ENCODE peak calls at places on chromosomes 5 and 9, in four cellular contexts. One of them, this sample, is unnamed.

GRCh38 chr5:39657943-39658342 is 233.2 kb upstream of the DAB2 start:
- DNase-seq in prostate gland: no peak
- DNase-seq in AG04450: no peak
- DNase-seq in astrocyte: peak
- DNase-seq in this sample: no peak

GRCh38 chr5:37717613-37718431 is 122.0 kb downstream of the GDNF start:
- DNase-seq in astrocyte: peak
- DNase-seq in AG04450: peak
- DNase-seq in prostate gland: peak
- DNase-seq in this sample: peak

GRCh38 chr9:91037511-91038482 is 236.2 kb downstream of the SYK start:
- DNase-seq in prostate gland: no peak
- DNase-seq in astrocyte: peak
- DNase-seq in AG04450: peak
- DNase-seq in this sample: peak

GRCh38 chr5:175253597-175253996 is 190.4 kb downstream of the DRD1 start:
- DNase-seq in prostate gland: no peak
- DNase-seq in AG04450: no peak
- DNase-seq in astrocyte: peak
- DNase-seq in this sample: peak

GRCh38 chr5:80254767-80255424 is 952 bp downstream of the SERINC5 start:
- DNase-seq in astrocyte: peak
- DNase-seq in prostate gland: peak
- DNase-seq in AG04450: no peak
- DNase-seq in this sample: peak

GRCh38 chr9:34343605-34344004 is 14.2 kb downstream of the NUDT2 start:
- DNase-seq in AG04450: no peak
- DNase-seq in prostate gland: no peak
- DNase-seq in astrocyte: no peak
- DNase-seq in this sample: no peak

GRCh38 chr9:22617156-22617555 is 170.5 kb downstream of the DMRTA1 start:
- DNase-seq in prostate gland: no peak
- DNase-seq in AG04450: no peak
- DNase-seq in astrocyte: no peak
- DNase-seq in this sample: no peak

GRCh38 chr5:69078921-69079537 is 14.8 kb upstream of the SLC30A5 start:
- DNase-seq in astrocyte: no peak
- DNase-seq in AG04450: no peak
- DNase-seq in prostate gland: no peak
- DNase-seq in this sample: no peak

GRCh38 chr9:7374966-7375650 is 424.5 kb downstream of the DMAC1 start:
- DNase-seq in astrocyte: no peak
- DNase-seq in AG04450: no peak
- DNase-seq in prostate gland: no peak
- DNase-seq in this sample: no peak

GRCh38 chr5:35857606-35858205 is 1.0 kb downstream of the IL7R start:
- DNase-seq in prostate gland: no peak
- DNase-seq in astrocyte: peak
- DNase-seq in AG04450: peak
- DNase-seq in this sample: peak

GRCh38 chr5:66653380-66653779 is 57.2 kb downstream of the MAST4 start:
- DNase-seq in prostate gland: no peak
- DNase-seq in astrocyte: peak
- DNase-seq in AG04450: no peak
- DNase-seq in this sample: peak

GRCh38 chr5:140114341-140115185 is 654 bp downstream of the PURA start:
- DNase-seq in prostate gland: peak
- DNase-seq in astrocyte: peak
- DNase-seq in AG04450: no peak
- DNase-seq in this sample: peak

GRCh38 chr5:94433393-94434149 is 184.8 kb downstream of the KIAA0825 start:
- DNase-seq in prostate gland: peak
- DNase-seq in astrocyte: peak
- DNase-seq in AG04450: peak
- DNase-seq in this sample: peak

GRCh38 chr9:107491081-107492053 is 1.8 kb upstream of the KLF4 start:
- DNase-seq in prostate gland: peak
- DNase-seq in astrocyte: no peak
- DNase-seq in AG04450: no peak
- DNase-seq in this sample: no peak

GRCh38 chr9:79256691-79257213 is 315.0 kb upstream of the TLE4 start:
- DNase-seq in astrocyte: peak
- DNase-seq in AG04450: no peak
- DNase-seq in prostate gland: no peak
- DNase-seq in this sample: peak

GRCh38 chr9:120875954-120876841 is 790 bp downstream of the PHF19 start:
- DNase-seq in astrocyte: peak
- DNase-seq in prostate gland: peak
- DNase-seq in AG04450: no peak
- DNase-seq in this sample: peak
- TF ChIP-seq CTCF in astrocyte: no peak
- TF ChIP-seq CTCF in prostate gland: no peak
- TF ChIP-seq CTCF in AG04450: peak
- TF ChIP-seq CTCF in this sample: peak

DNA sequence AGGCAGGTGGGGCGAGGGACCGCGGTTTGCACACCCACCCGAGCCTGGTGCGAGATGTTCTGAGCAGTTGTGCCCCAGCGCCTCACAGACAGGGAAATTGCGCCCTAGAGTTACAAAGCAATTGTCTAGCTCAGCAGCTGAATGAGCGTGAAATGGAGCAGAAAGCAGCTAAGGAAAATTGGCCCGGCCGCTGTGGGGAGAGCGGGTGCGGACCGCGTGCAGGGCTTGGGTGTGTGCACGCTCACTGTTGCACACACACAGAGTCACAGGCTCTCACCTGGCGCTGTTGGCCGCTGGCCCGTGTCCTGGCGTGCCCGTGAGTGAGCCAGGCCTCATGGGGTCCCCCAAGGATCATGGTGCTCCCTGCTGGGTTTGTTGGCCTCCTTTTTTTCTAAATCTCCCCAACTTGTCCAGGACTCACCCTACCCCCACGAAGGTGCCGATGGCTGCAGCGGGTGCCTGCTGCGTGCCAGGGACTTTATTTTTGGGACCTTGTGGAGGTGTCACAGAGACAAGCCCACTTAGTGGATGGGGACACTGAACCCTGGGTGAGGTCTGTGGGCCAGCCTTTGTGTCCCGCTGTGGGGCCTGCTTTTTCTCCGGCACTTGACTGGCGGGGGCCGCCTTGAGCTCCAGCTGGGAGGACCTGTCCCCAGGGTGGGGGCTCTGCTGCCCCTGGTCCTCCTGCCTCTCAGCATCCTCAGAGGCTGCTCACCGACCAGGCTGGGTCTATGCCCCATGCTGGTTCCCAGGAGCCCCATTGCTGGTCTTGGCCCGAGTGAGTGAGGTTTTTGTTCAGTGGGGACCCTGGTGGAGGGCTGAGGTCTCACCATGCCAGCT is 5.2 kb downstream of the RXRA start:
- DNase-seq in astrocyte: no peak
- DNase-seq in AG04450: no peak
- DNase-seq in prostate gland: no peak
- DNase-seq in this sample: no peak
- TF ChIP-seq CTCF in astrocyte: no peak
- TF ChIP-seq CTCF in AG04450: no peak
- TF ChIP-seq CTCF in prostate gland: no peak
- TF ChIP-seq CTCF in this sample: no peak

DNA sequence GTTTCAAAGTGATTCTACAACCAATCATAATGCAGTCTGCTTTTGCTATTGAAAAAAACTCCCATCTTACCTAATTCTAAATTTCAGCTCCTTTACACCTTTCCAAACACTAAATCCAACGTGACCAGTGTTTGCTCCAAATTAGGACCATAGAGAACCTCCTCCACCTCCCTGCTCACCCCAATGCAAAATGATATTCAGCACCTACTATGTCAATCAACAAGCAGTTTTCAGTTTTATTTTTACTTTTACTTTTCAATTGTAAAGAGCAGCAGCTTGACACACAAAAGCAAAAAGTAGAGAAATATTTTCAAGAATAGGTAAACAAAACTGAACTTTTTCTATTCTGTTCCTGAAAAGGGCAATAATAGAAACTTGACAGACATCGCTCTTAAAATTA is 3.4 kb downstream of the FAM13B start:
- DNase-seq in prostate gland: no peak
- DNase-seq in astrocyte: no peak
- DNase-seq in AG04450: no peak
- DNase-seq in this sample: no peak
- TF ChIP-seq CTCF in prostate gland: no peak
- TF ChIP-seq CTCF in astrocyte: no peak
- TF ChIP-seq CTCF in AG04450: no peak
- TF ChIP-seq CTCF in this sample: no peak

GRCh38 chr5:128695791-128696520 is 157.9 kb upstream of the FBN2 start:
- DNase-seq in AG04450: no peak
- DNase-seq in prostate gland: no peak
- DNase-seq in astrocyte: peak
- DNase-seq in this sample: peak
- TF ChIP-seq CTCF in AG04450: peak
- TF ChIP-seq CTCF in prostate gland: no peak
- TF ChIP-seq CTCF in astrocyte: peak
- TF ChIP-seq CTCF in this sample: peak

GRCh38 chr5:177311723-177312648 is at the start of gene MXD3:
- DNase-seq in astrocyte: peak
- DNase-seq in prostate gland: peak
- DNase-seq in AG04450: peak
- DNase-seq in this sample: peak
- TF ChIP-seq CTCF in astrocyte: no peak
- TF ChIP-seq CTCF in prostate gland: peak
- TF ChIP-seq CTCF in AG04450: no peak
- TF ChIP-seq CTCF in this sample: no peak

DNA sequence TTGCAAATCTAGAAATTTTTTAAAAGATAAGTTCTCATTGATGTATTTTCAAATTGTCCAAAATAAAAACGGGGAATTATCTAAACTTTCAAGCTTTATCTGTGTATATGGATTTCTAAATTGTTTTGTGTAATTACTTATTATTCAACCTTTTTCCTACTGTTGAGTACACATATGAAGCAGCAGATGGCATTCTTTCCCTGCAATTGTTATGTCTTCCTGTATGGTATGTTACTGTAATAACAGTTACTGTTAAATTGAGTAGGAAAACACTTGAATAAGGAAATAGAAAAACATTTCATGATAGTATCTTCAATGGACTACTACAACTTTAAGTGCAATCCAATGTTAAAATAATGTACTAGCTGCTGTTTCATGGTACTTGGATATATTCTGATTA is 124.8 kb downstream of the RANBP17 start:
- DNase-seq in prostate gland: no peak
- DNase-seq in AG04450: no peak
- DNase-seq in astrocyte: peak
- DNase-seq in this sample: peak
- TF ChIP-seq CTCF in prostate gland: no peak
- TF ChIP-seq CTCF in AG04450: peak
- TF ChIP-seq CTCF in astrocyte: no peak
- TF ChIP-seq CTCF in this sample: peak

GRCh38 chr9:126781717-126782388 is 23.0 kb upstream of the ZBTB43 start:
- DNase-seq in prostate gland: peak
- DNase-seq in AG04450: peak
- DNase-seq in astrocyte: peak
- DNase-seq in this sample: peak

GRCh38 chr9:126775926-126776325 is 28.9 kb upstream of the ZBTB43 start:
- DNase-seq in prostate gland: no peak
- DNase-seq in AG04450: no peak
- DNase-seq in astrocyte: no peak
- DNase-seq in this sample: no peak

GRCh38 chr9:126773004-126773607 is 31.7 kb upstream of the ZBTB43 start:
- DNase-seq in AG04450: no peak
- DNase-seq in prostate gland: no peak
- DNase-seq in astrocyte: no peak
- DNase-seq in this sample: peak

GRCh38 chr9:126781186-126781585 is 23.7 kb upstream of the ZBTB43 start:
- DNase-seq in astrocyte: no peak
- DNase-seq in prostate gland: no peak
- DNase-seq in AG04450: no peak
- DNase-seq in this sample: no peak

DNA sequence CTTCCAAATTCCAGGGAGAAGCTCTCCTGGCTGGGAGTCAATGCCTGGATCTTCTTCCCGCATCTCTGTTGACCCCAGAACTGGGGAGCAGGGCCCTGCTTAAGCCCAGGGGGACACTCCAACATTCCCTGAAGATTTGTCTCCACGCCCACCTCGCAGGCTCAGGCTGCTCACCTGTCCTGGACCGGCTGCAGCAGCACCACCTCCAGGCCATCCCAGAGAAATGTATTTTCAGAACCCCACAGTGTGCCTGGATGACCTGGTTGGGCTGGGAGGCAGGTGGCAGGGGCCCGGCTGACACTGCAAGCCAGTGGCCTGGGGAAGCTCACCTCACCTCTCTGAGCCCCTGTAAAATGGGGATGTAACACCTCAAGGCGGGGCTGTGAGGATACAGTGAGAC is 27.1 kb upstream of the ZBTB43 start:
- DNase-seq in AG04450: no peak
- DNase-seq in prostate gland: no peak
- DNase-seq in astrocyte: no peak
- DNase-seq in this sample: no peak
- TF ChIP-seq CTCF in AG04450: no peak
- TF ChIP-seq CTCF in prostate gland: no peak
- TF ChIP-seq CTCF in astrocyte: no peak
- TF ChIP-seq CTCF in this sample: peak